ENCODE peak calls at places on chromosome 20, in six cellular contexts. One of them, this sample, is unnamed.

GRCh38 chr20:62142252-62143117 is 709 bp downstream of the PSMA7 start:
- DNase-seq in ACHN: peak
- DNase-seq in cerebellar nuclear complex: no peak
- DNase-seq in nephron progenitor cell: peak
- DNase-seq in renal cortical epithelial cell: no peak
- DNase-seq in HT-29: peak
- DNase-seq in this sample: no peak

GRCh38 chr20:61333484-61334108 is 81.5 kb downstream of the CDH4 start:
- DNase-seq in ACHN: no peak
- DNase-seq in cerebellar nuclear complex: no peak
- DNase-seq in nephron progenitor cell: no peak
- DNase-seq in renal cortical epithelial cell: no peak
- DNase-seq in HT-29: no peak
- DNase-seq in this sample: no peak

GRCh38 chr20:41223112-41223511 is 85.8 kb downstream of the PLCG1 start:
- DNase-seq in ACHN: no peak
- DNase-seq in cerebellar nuclear complex: no peak
- DNase-seq in nephron progenitor cell: no peak
- DNase-seq in renal cortical epithelial cell: peak
- DNase-seq in HT-29: no peak
- DNase-seq in this sample: no peak

GRCh38 chr20:15673206-15673605 is 900.0 kb downstream of the KIF16B start:
- DNase-seq in ACHN: peak
- DNase-seq in cerebellar nuclear complex: no peak
- DNase-seq in nephron progenitor cell: no peak
- DNase-seq in renal cortical epithelial cell: peak
- DNase-seq in HT-29: no peak
- DNase-seq in this sample: peak

GRCh38 chr20:41592516-41593192 is 25.5 kb downstream of the CHD6 start:
- DNase-seq in ACHN: no peak
- DNase-seq in cerebellar nuclear complex: no peak
- DNase-seq in nephron progenitor cell: no peak
- DNase-seq in renal cortical epithelial cell: no peak
- DNase-seq in HT-29: no peak
- DNase-seq in this sample: no peak

GRCh38 chr20:24742436-24742835 is 206.6 kb upstream of the CST7 start:
- DNase-seq in ACHN: no peak
- DNase-seq in cerebellar nuclear complex: no peak
- DNase-seq in nephron progenitor cell: no peak
- DNase-seq in renal cortical epithelial cell: no peak
- DNase-seq in HT-29: no peak
- DNase-seq in this sample: no peak

GRCh38 chr20:56373942-56374341 is 15.2 kb downstream of the FAM210B start:
- DNase-seq in ACHN: peak
- DNase-seq in cerebellar nuclear complex: no peak
- DNase-seq in nephron progenitor cell: no peak
- DNase-seq in renal cortical epithelial cell: peak
- DNase-seq in HT-29: no peak
- DNase-seq in this sample: peak

GRCh38 chr20:46715292-46715756 is 5.9 kb downstream of the SLC2A10 start:
- DNase-seq in ACHN: no peak
- DNase-seq in cerebellar nuclear complex: no peak
- DNase-seq in nephron progenitor cell: no peak
- DNase-seq in renal cortical epithelial cell: peak
- DNase-seq in HT-29: no peak
- DNase-seq in this sample: no peak

GRCh38 chr20:3727333-3728035 is 5.0 kb upstream of the HSPA12B start:
- DNase-seq in ACHN: no peak
- DNase-seq in cerebellar nuclear complex: no peak
- DNase-seq in nephron progenitor cell: no peak
- DNase-seq in renal cortical epithelial cell: no peak
- DNase-seq in HT-29: no peak
- DNase-seq in this sample: no peak

GRCh38 chr20:1130849-1131248 is 12.4 kb downstream of the PSMF1 start:
- DNase-seq in ACHN: no peak
- DNase-seq in cerebellar nuclear complex: no peak
- DNase-seq in nephron progenitor cell: no peak
- DNase-seq in renal cortical epithelial cell: no peak
- DNase-seq in HT-29: no peak
- DNase-seq in this sample: no peak

GRCh38 chr20:20489054-20489453 is 121.2 kb downstream of the INSM1 start:
- DNase-seq in ACHN: peak
- DNase-seq in cerebellar nuclear complex: no peak
- DNase-seq in nephron progenitor cell: no peak
- DNase-seq in renal cortical epithelial cell: no peak
- DNase-seq in HT-29: no peak
- DNase-seq in this sample: no peak

GRCh38 chr20:46740214-46740609 is 30.8 kb downstream of the SLC2A10 start:
- DNase-seq in ACHN: no peak
- DNase-seq in cerebellar nuclear complex: no peak
- DNase-seq in nephron progenitor cell: no peak
- DNase-seq in renal cortical epithelial cell: no peak
- DNase-seq in HT-29: no peak
- DNase-seq in this sample: no peak

GRCh38 chr20:52269327-52269726 is 77.7 kb upstream of the ZFP64 start:
- DNase-seq in ACHN: no peak
- DNase-seq in cerebellar nuclear complex: no peak
- DNase-seq in nephron progenitor cell: no peak
- DNase-seq in renal cortical epithelial cell: no peak
- DNase-seq in HT-29: no peak
- DNase-seq in this sample: no peak

GRCh38 chr20:14775778-14776177 is 438.4 kb upstream of the FLRT3 start:
- DNase-seq in ACHN: no peak
- DNase-seq in cerebellar nuclear complex: no peak
- DNase-seq in nephron progenitor cell: no peak
- DNase-seq in renal cortical epithelial cell: peak
- DNase-seq in HT-29: peak
- DNase-seq in this sample: peak

GRCh38 chr20:17655865-17656489 is 26.1 kb downstream of the RRBP1 start:
- DNase-seq in ACHN: no peak
- DNase-seq in cerebellar nuclear complex: no peak
- DNase-seq in nephron progenitor cell: no peak
- DNase-seq in renal cortical epithelial cell: no peak
- DNase-seq in HT-29: no peak
- DNase-seq in this sample: no peak

GRCh38 chr20:10978713-10979112 is 304.9 kb upstream of the JAG1 start:
- DNase-seq in ACHN: no peak
- DNase-seq in cerebellar nuclear complex: no peak
- DNase-seq in nephron progenitor cell: peak
- DNase-seq in renal cortical epithelial cell: no peak
- DNase-seq in HT-29: no peak
- DNase-seq in this sample: no peak

GRCh38 chr20:41279546-41280225 is 37.8 kb downstream of the ZHX3 start:
- DNase-seq in ACHN: no peak
- DNase-seq in cerebellar nuclear complex: no peak
- DNase-seq in nephron progenitor cell: no peak
- DNase-seq in renal cortical epithelial cell: no peak
- DNase-seq in HT-29: no peak
- DNase-seq in this sample: no peak

GRCh38 chr20:62817975-62818591 is 1.2 kb downstream of the COL9A3 start:
- DNase-seq in ACHN: no peak
- DNase-seq in cerebellar nuclear complex: no peak
- DNase-seq in nephron progenitor cell: no peak
- DNase-seq in renal cortical epithelial cell: no peak
- DNase-seq in HT-29: no peak
- DNase-seq in this sample: no peak

This sample was measured in kidney epithelial cell.